ENCODE peak calls at places on chromosomes 5 and 9, in four cellular contexts. C is HCT116, R is H1, M is GM12878. X is an unnamed sample.

GRCh38 chr9:127980056-127980705 is 608 bp downstream of the EEIG1 start:
- DNase-seq in R (no peak), M (no peak), C (no peak), X (peak)

GRCh38 chr5:62134811-62135210 is 171.2 kb upstream of the KIF2A start:
- DNase-seq in C (no peak), M (no peak), R (no peak), X (no peak)

GRCh38 chr9:17744786-17745185 is 165.9 kb downstream of the SH3GL2 start:
- DNase-seq in C (no peak), R (no peak), M (no peak), X (peak)

GRCh38 chr5:176676361-176676824 is 29.1 kb downstream of the TSPAN17 start:
- DNase-seq in R (no peak), M (peak), C (peak), X (no peak)

GRCh38 chr9:26296910-26297309 is 595.7 kb downstream of the CAAP1 start:
- DNase-seq in M (no peak), C (no peak), R (no peak), X (no peak)

GRCh38 chr5:43190755-43191603 is 1.0 kb upstream of the NIM1K start:
- DNase-seq in C (no peak), M (no peak), R (no peak), X (peak)

GRCh38 chr5:149100331-149100730 is 37.5 kb upstream of the SH3TC2 start:
- DNase-seq in C (no peak), M (no peak), R (no peak), X (no peak)

GRCh38 chr5:16265141-16265540 is 85.5 kb upstream of the MARCHF11 start:
- DNase-seq in M (no peak), R (no peak), C (no peak), X (no peak)

GRCh38 chr9:134575103-134575816 is 66.3 kb upstream of the COL5A1 start:
- DNase-seq in M (no peak), R (no peak), C (no peak), X (no peak)

GRCh38 chr5:147801461-147801860 is 18.9 kb upstream of the JAKMIP2 start:
- DNase-seq in M (no peak), R (no peak), C (no peak), X (no peak)

GRCh38 chr5:160083501-160083900 is 35.7 kb downstream of the PWWP2A start:
- DNase-seq in M (no peak), C (no peak), R (no peak), X (no peak)

GRCh38 chr9:32431940-32432555 is 47.6 kb downstream of the ACO1 start:
- DNase-seq in R (no peak), M (no peak), C (peak), X (peak)

GRCh38 chr9:135914921-135915320 is 7.6 kb upstream of the CAMSAP1 start:
- DNase-seq in R (no peak), M (no peak), C (no peak), X (no peak)

GRCh38 chr9:22452415-22453010 is 5.9 kb downstream of the DMRTA1 start:
- DNase-seq in R (no peak), C (peak), M (no peak), X (no peak)

GRCh38 chr9:124139001-124139400 is 118.7 kb upstream of the NEK6 start:
- DNase-seq in M (no peak), R (no peak), C (no peak), X (no peak)

GRCh38 chr5:19886123-19886921 is 101.7 kb downstream of the CDH18 start:
- DNase-seq in C (no peak), M (no peak), R (no peak), X (no peak)

GRCh38 chr5:36079200-36079761 is 12.6 kb upstream of the UGT3A2 start:
- DNase-seq in R (peak), C (peak), M (peak), X (peak)

GRCh38 chr5:94113087-94113486 is 371.7 kb upstream of the POU5F2 start:
- DNase-seq in M (no peak), C (no peak), R (no peak), X (no peak)

GRCh38 chr9:115604831-115605483 is 487.0 kb upstream of the TNC start:
- DNase-seq in M (no peak), R (no peak), C (no peak), X (no peak)

GRCh38 chr5:113345261-113345940 is 89.4 kb downstream of the TSSK1B start:
- DNase-seq in R (no peak), M (no peak), C (no peak), X (peak)

GRCh38 chr9:85416720-85417119 is 325.0 kb downstream of the AGTPBP1 start:
- DNase-seq in M (no peak), C (no peak), R (no peak), X (no peak)

GRCh38 chr5:130555429-130555828 is 609.6 kb downstream of the HINT1 start:
- DNase-seq in R (no peak), M (no peak), C (no peak), X (peak)

GRCh38 chr5:35115920-35116319 is 68.2 kb upstream of the AGXT2 start:
- DNase-seq in C (no peak), M (no peak), R (no peak), X (no peak)

GRCh38 chr5:77145666-77146065 is 58.6 kb upstream of the ZBED3 start:
- DNase-seq in C (no peak), R (no peak), M (no peak), X (no peak)

GRCh38 chr9:15381491-15381890 is 41.2 kb upstream of the SNAPC3 start:
- DNase-seq in R (no peak), M (no peak), C (no peak), X (no peak)

GRCh38 chr5:75603421-75603820 is 7.8 kb upstream of the ANKDD1B start:
- DNase-seq in M (no peak), C (no peak), R (no peak), X (no peak)

GRCh38 chr5:54387659-54388232 is 67.8 kb upstream of the HSPB3 start:
- DNase-seq in R (no peak), M (no peak), C (no peak), X (no peak)

GRCh38 chr9:134168731-134169130 is 4.4 kb upstream of the RNU6ATAC start:
- DNase-seq in C (no peak), R (no peak), M (no peak), X (no peak)

GRCh38 chr5:97735209-97735608 is 552.2 kb upstream of the RIOK2 start:
- DNase-seq in M (no peak), C (no peak), R (no peak), X (no peak)

GRCh38 chr9:112601646-112602045 is 115.0 kb downstream of the KIAA1958 start:
- DNase-seq in M (no peak), C (no peak), R (no peak), X (no peak)

GRCh38 chr5:134656690-134657089 is 8.1 kb downstream of the SEC24A start:
- DNase-seq in C (no peak), R (no peak), M (no peak), X (no peak)

GRCh38 chr9:126986506-126986951 is 71.9 kb downstream of the RALGPS1 start:
- DNase-seq in M (no peak), C (peak), R (no peak), X (no peak)

GRCh38 chr9:120477534-120478001 is 102.4 kb downstream of the CDK5RAP2 start:
- DNase-seq in C (peak), M (no peak), R (peak), X (peak)

GRCh38 chr5:31408814-31409213 is 123.1 kb downstream of the DROSHA start:
- DNase-seq in C (no peak), M (no peak), R (no peak), X (no peak)

GRCh38 chr5:143828710-143829109 is 16.7 kb downstream of the HMHB1 start:
- DNase-seq in C (no peak), M (no peak), R (no peak), X (no peak)

GRCh38 chr9:94900222-94901018 is 173.9 kb downstream of the AOPEP start:
- DNase-seq in M (no peak), R (no peak), C (no peak), X (no peak)

GRCh38 chr5:65512170-65512937 is 30.6 kb upstream of the ADAMTS6 start:
- DNase-seq in R (no peak), M (no peak), C (no peak), X (no peak)

GRCh38 chr9:128073260-128073886 is 5.3 kb downstream of the SLC25A25 start:
- DNase-seq in C (no peak), M (no peak), R (no peak), X (no peak)

DNA sequence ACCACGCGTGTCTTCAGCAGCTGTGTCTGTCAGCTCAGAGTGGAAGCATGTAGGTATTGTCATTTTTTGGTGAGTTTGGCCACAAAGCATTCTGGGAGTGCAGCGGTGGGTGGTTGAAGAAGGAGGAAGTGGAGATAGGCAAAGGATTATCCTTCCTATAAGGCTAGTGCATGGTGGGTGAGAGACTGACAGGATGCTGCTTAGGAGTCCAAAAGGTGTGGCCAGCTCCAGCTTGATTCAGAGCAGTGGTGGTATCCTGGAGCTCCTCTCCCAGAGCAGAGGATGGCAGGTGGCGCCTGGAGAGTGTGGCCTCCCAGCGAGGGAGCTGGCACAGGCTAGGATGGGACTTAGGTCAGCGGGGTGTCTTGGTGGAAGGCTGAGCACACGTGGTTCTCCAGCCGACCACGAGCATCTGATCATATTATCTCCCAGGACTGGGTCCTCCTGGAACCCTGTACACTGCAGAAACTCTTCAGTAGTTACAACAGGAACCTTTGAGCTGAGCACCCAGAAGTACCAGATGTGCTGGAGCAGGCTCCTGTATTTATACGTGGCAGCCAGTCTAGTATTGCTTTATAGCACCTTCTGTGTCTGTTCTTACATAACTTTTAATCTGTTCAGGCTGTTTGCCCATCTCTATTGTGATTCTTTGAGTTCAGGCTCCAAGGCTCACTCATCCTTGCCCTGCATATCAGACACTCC is 29.6 kb downstream of the MAML1 start:
- DNase-seq in C (no peak), R (no peak), M (peak), X (no peak)
- TF ChIP-seq JUND in C (no peak), R (no peak), M (no peak), X (no peak)

DNA sequence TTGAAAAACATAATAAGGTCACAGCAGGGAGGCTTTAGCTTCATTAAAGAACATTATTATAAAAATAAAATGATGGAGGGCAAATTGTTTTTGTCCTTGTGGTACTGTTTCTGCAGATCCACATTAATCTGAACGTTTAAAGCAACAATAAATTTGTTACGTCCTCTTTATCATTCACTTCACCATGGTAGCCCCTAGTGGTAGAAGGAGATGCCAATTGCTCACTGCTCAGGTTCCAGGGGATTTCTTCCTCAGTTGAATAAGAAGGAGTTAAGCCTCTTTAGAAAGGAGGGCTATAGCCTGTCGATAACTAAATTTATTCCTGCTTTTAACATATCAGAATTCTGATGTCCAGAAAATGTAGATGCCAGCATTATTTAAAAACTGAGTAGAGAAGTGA is 692.4 kb downstream of the PTPRD start:
- DNase-seq in R (no peak), M (no peak), C (no peak), X (no peak)
- TF ChIP-seq JUND in R (no peak), M (no peak), C (no peak), X (no peak)

DNA sequence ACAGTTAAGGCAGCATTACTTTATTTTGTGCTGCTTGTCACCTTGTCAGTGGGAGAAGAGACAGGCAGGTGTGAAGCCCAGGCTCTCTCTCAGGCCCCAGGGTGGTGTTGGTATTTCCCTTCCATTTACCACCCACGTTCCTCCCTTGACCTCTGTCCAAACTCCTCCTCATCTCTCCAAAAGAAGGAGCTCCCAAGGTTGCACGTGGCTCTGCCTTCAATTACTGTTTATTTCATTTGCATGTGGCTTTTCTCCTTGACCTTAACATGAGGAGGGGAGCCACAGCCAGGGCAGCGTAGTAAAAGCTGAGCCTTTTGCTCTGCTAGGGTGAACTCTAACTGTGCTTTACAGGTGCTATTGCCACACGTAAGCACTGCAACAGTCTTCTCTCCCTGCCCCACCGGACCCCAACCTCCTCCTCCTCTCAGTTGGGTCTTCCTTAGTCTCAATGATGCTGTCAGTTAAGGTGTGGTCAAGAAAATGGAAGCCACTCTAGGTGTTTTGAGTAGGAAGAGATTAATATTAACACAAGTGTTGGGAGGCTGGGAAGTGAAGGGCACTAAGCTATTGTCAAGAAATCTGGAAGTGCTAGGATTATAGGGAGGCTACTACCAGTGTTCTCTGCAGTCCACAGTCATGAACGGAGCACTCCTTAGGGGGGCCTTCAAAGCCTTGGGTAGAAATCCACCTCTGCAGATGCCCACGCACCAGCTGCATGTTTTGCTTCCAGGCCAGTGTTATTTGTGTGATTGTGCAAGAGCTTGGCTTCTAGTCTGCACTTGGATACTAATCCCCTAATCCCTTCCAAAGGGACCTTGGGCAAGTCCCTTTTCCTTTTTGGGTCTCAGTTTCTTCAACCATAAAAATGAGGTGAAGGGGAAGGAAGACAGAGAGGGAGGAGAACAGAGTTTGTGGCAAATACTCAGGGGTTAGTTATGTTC is 3.9 kb upstream of the ALDH1B1 start:
- DNase-seq in C (no peak), M (no peak), R (no peak), X (no peak)
- TF ChIP-seq JUND in C (no peak), M (no peak), R (no peak), X (no peak)

GRCh38 chr5:59138509-59138908 is 555.6 kb downstream of the RAB3C start:
- DNase-seq in R (no peak), C (no peak), M (no peak), X (no peak)
- TF ChIP-seq JUND in R (no peak), C (no peak), M (no peak), X (no peak)

X was measured in T47D.